ENCODE peak calls at places on chromosome 1, in five cellular contexts. I is central memory CD4-positive, alpha-beta T cell; B is dermis microvascular lymphatic vessel endothelial cell; V is A172; U is heart left ventricle. K is an unnamed sample.

GRCh38 chr1:37465596-37466517 is 8.5 kb upstream of the ZC3H12A start:
- DNase-seq in I (no peak), B (no peak), V (no peak), U (no peak), K (peak; percentile 53)

GRCh38 chr1:204127597-204128242 is 24.1 kb downstream of the ETNK2 start:
- DNase-seq in I (no peak), B (peak; percentile 84), V (peak; percentile 85), U (peak; percentile 67), K (peak; percentile 85)

GRCh38 chr1:6695861-6696260 is 5.8 kb downstream of the DNAJC11 start:
- DNase-seq in I (no peak), B (no peak), V (no peak), U (no peak), K (no peak)

GRCh38 chr1:208910161-208910560 is 666.0 kb upstream of the PLXNA2 start:
- DNase-seq in I (no peak), B (no peak), V (no peak), U (no peak), K (peak; percentile 57)

GRCh38 chr1:178537445-178538090 is 24.7 kb downstream of the TEX35 start:
- DNase-seq in I (no peak), B (no peak), V (no peak), U (no peak), K (no peak)

GRCh38 chr1:234875328-234875952 is 253.2 kb downstream of the TOMM20 start:
- DNase-seq in I (no peak), B (no peak), V (no peak), U (no peak), K (no peak)

GRCh38 chr1:226948480-226948879 is 8.4 kb downstream of the COQ8A start:
- DNase-seq in I (no peak), B (no peak), V (no peak), U (no peak), K (no peak)

GRCh38 chr1:116666090-116666489 is 1.4 kb downstream of the IGSF3 start:
- DNase-seq in I (no peak), B (no peak), V (no peak), U (no peak), K (no peak)

K was measured in myocyte.